ENCODE peak calls at places on chromosomes 6 and 20, in six cellular contexts. One of them, this sample, is unnamed.
A peak's percentile ranks its signal among the peaks of the same experiment; 100 is the strongest.

GRCh38 chr6:97630592-97630991 is 347.6 kb upstream of the MMS22L start:
- DNase-seq in IMR-90: peak; percentile 41
- DNase-seq in mesenchymal stem cell: no peak
- DNase-seq in mesendoderm: no peak
- DNase-seq in neuronal stem cell: no peak
- DNase-seq in H9: no peak
- DNase-seq in this sample: no peak

GRCh38 chr6:6557871-6558270 is 30.6 kb upstream of the LY86 start:
- DNase-seq in IMR-90: no peak
- DNase-seq in mesenchymal stem cell: no peak
- DNase-seq in mesendoderm: no peak
- DNase-seq in neuronal stem cell: no peak
- DNase-seq in H9: no peak
- DNase-seq in this sample: peak; percentile 23

GRCh38 chr20:41247523-41248370 is 69.8 kb downstream of the ZHX3 start:
- DNase-seq in IMR-90: no peak
- DNase-seq in mesenchymal stem cell: no peak
- DNase-seq in mesendoderm: no peak
- DNase-seq in neuronal stem cell: no peak
- DNase-seq in H9: no peak
- DNase-seq in this sample: no peak

GRCh38 chr6:126721581-126722145 is 381.7 kb downstream of the CENPW start:
- DNase-seq in IMR-90: peak; percentile 95
- DNase-seq in mesenchymal stem cell: peak; percentile 44
- DNase-seq in mesendoderm: no peak
- DNase-seq in neuronal stem cell: no peak
- DNase-seq in H9: no peak
- DNase-seq in this sample: peak; percentile 57

GRCh38 chr6:43917878-43918382 is 147.9 kb downstream of the VEGFA start:
- DNase-seq in IMR-90: peak; percentile 45
- DNase-seq in mesenchymal stem cell: peak; percentile 60
- DNase-seq in mesendoderm: peak; percentile 44
- DNase-seq in neuronal stem cell: no peak
- DNase-seq in H9: no peak
- DNase-seq in this sample: no peak

GRCh38 chr20:49030954-49031619 is 15.0 kb upstream of the CSE1L start:
- DNase-seq in IMR-90: no peak
- DNase-seq in mesenchymal stem cell: no peak
- DNase-seq in mesendoderm: no peak
- DNase-seq in neuronal stem cell: no peak
- DNase-seq in H9: no peak
- DNase-seq in this sample: no peak

GRCh38 chr20:13174402-13174801 is 46.7 kb upstream of the ISM1 start:
- DNase-seq in IMR-90: no peak
- DNase-seq in mesenchymal stem cell: no peak
- DNase-seq in mesendoderm: no peak
- DNase-seq in neuronal stem cell: no peak
- DNase-seq in H9: no peak
- DNase-seq in this sample: no peak

GRCh38 chr6:31769684-31770371 is 7.3 kb downstream of the VWA7 start:
- DNase-seq in IMR-90: peak; percentile 31
- DNase-seq in mesenchymal stem cell: peak; percentile 68
- DNase-seq in mesendoderm: peak; percentile 88
- DNase-seq in neuronal stem cell: no peak
- DNase-seq in H9: peak; percentile 85
- DNase-seq in this sample: peak; percentile 82

GRCh38 chr20:59579404-59580207 is 24.7 kb upstream of the PHACTR3 start:
- DNase-seq in IMR-90: no peak
- DNase-seq in mesenchymal stem cell: no peak
- DNase-seq in mesendoderm: no peak
- DNase-seq in neuronal stem cell: no peak
- DNase-seq in H9: no peak
- DNase-seq in this sample: no peak

GRCh38 chr20:43669332-43669731 is 2.4 kb downstream of the MYBL2 start:
- DNase-seq in IMR-90: peak; percentile 62
- DNase-seq in mesenchymal stem cell: peak; percentile 27
- DNase-seq in mesendoderm: no peak
- DNase-seq in neuronal stem cell: no peak
- DNase-seq in H9: no peak
- DNase-seq in this sample: no peak

GRCh38 chr20:44523746-44524145 is 1.9 kb upstream of the SERINC3 start:
- DNase-seq in IMR-90: no peak
- DNase-seq in mesenchymal stem cell: no peak
- DNase-seq in mesendoderm: peak; percentile 93
- DNase-seq in neuronal stem cell: no peak
- DNase-seq in H9: no peak
- DNase-seq in this sample: no peak

GRCh38 chr20:57678340-57678739 is 31.5 kb downstream of the PMEPA1 start:
- DNase-seq in IMR-90: no peak
- DNase-seq in mesenchymal stem cell: no peak
- DNase-seq in mesendoderm: no peak
- DNase-seq in neuronal stem cell: no peak
- DNase-seq in H9: no peak
- DNase-seq in this sample: no peak

GRCh38 chr6:25366785-25367657 is 87.8 kb downstream of the CARMIL1 start:
- DNase-seq in IMR-90: no peak
- DNase-seq in mesenchymal stem cell: no peak
- DNase-seq in mesendoderm: no peak
- DNase-seq in neuronal stem cell: no peak
- DNase-seq in H9: no peak
- DNase-seq in this sample: no peak

GRCh38 chr6:143060806-143061596 is at the start of gene AIG1:
- DNase-seq in IMR-90: no peak
- DNase-seq in mesenchymal stem cell: no peak
- DNase-seq in mesendoderm: peak; percentile 75
- DNase-seq in neuronal stem cell: peak; percentile 64
- DNase-seq in H9: peak; percentile 69
- DNase-seq in this sample: no peak

GRCh38 chr6:26311385-26312095 is 53.5 kb upstream of the BTN3A2 start:
- DNase-seq in IMR-90: peak; percentile 73
- DNase-seq in mesenchymal stem cell: peak; percentile 73
- DNase-seq in mesendoderm: peak; percentile 95
- DNase-seq in neuronal stem cell: no peak
- DNase-seq in H9: peak; percentile 66
- DNase-seq in this sample: peak; percentile 75

GRCh38 chr20:53774487-53775203 is 181.0 kb upstream of the ZNF217 start:
- DNase-seq in IMR-90: peak; percentile 95
- DNase-seq in mesenchymal stem cell: peak; percentile 90
- DNase-seq in mesendoderm: no peak
- DNase-seq in neuronal stem cell: no peak
- DNase-seq in H9: no peak
- DNase-seq in this sample: peak; percentile 63

GRCh38 chr6:10621847-10622246 is 72.6 kb downstream of the C6orf52 start:
- DNase-seq in IMR-90: no peak
- DNase-seq in mesenchymal stem cell: no peak
- DNase-seq in mesendoderm: peak; percentile 25
- DNase-seq in neuronal stem cell: no peak
- DNase-seq in H9: peak; percentile 43
- DNase-seq in this sample: no peak

GRCh38 chr6:108921547-108922331 is 73.5 kb downstream of the ARMC2 start:
- DNase-seq in IMR-90: peak; percentile 31
- DNase-seq in mesenchymal stem cell: no peak
- DNase-seq in mesendoderm: no peak
- DNase-seq in neuronal stem cell: no peak
- DNase-seq in H9: no peak
- DNase-seq in this sample: no peak

GRCh38 chr6:162785632-162786242 is 58.0 kb downstream of the PACRG start:
- DNase-seq in IMR-90: no peak
- DNase-seq in mesenchymal stem cell: no peak
- DNase-seq in mesendoderm: peak; percentile 43
- DNase-seq in neuronal stem cell: no peak
- DNase-seq in H9: no peak
- DNase-seq in this sample: no peak

GRCh38 chr6:41940759-41941279 is 789 bp downstream of the CCND3 start:
- DNase-seq in IMR-90: peak; percentile 12
- DNase-seq in mesenchymal stem cell: peak; percentile 55
- DNase-seq in mesendoderm: peak; percentile 72
- DNase-seq in neuronal stem cell: no peak
- DNase-seq in H9: peak; percentile 47
- DNase-seq in this sample: no peak

GRCh38 chr20:58622671-58623578 is 28.2 kb upstream of the STX16 start:
- DNase-seq in IMR-90: peak; percentile 33
- DNase-seq in mesenchymal stem cell: peak; percentile 26
- DNase-seq in mesendoderm: no peak
- DNase-seq in neuronal stem cell: no peak
- DNase-seq in H9: no peak
- DNase-seq in this sample: no peak

GRCh38 chr6:86192123-86192522 is 549.4 kb upstream of the SYNCRIP start:
- DNase-seq in IMR-90: no peak
- DNase-seq in mesenchymal stem cell: no peak
- DNase-seq in mesendoderm: peak; percentile 79
- DNase-seq in neuronal stem cell: no peak
- DNase-seq in H9: peak; percentile 48
- DNase-seq in this sample: no peak

GRCh38 chr6:161417712-161418457 is 144.0 kb upstream of the AGPAT4 start:
- DNase-seq in IMR-90: peak; percentile 85
- DNase-seq in mesenchymal stem cell: peak; percentile 83
- DNase-seq in mesendoderm: peak; percentile 78
- DNase-seq in neuronal stem cell: no peak
- DNase-seq in H9: no peak
- DNase-seq in this sample: no peak

GRCh38 chr6:88050140-88050818 is 2.6 kb downstream of the SPACA1 start:
- DNase-seq in IMR-90: no peak
- DNase-seq in mesenchymal stem cell: no peak
- DNase-seq in mesendoderm: no peak
- DNase-seq in neuronal stem cell: no peak
- DNase-seq in H9: no peak
- DNase-seq in this sample: no peak

GRCh38 chr6:143936986-143937765 is 70.9 kb downstream of the PLAGL1 start:
- DNase-seq in IMR-90: no peak
- DNase-seq in mesenchymal stem cell: no peak
- DNase-seq in mesendoderm: no peak
- DNase-seq in neuronal stem cell: no peak
- DNase-seq in H9: no peak
- DNase-seq in this sample: no peak

GRCh38 chr6:113813207-113813606 is 43.9 kb upstream of the MARCKS start:
- DNase-seq in IMR-90: peak; percentile 86
- DNase-seq in mesenchymal stem cell: peak; percentile 47
- DNase-seq in mesendoderm: no peak
- DNase-seq in neuronal stem cell: no peak
- DNase-seq in H9: no peak
- DNase-seq in this sample: no peak

GRCh38 chr6:70424296-70424695 is 11.0 kb downstream of the FAM135A start:
- DNase-seq in IMR-90: no peak
- DNase-seq in mesenchymal stem cell: no peak
- DNase-seq in mesendoderm: no peak
- DNase-seq in neuronal stem cell: no peak
- DNase-seq in H9: no peak
- DNase-seq in this sample: no peak

GRCh38 chr20:50813101-50813643 is 18.3 kb downstream of the BCAS4 start:
- DNase-seq in IMR-90: no peak
- DNase-seq in mesenchymal stem cell: no peak
- DNase-seq in mesendoderm: no peak
- DNase-seq in neuronal stem cell: no peak
- DNase-seq in H9: no peak
- DNase-seq in this sample: no peak
- H3K4me1 ChIP-seq in IMR-90: peaks cover 14% of the 10 kb centered on the region
- H3K4me1 ChIP-seq in mesenchymal stem cell: peaks cover 14% of the 10 kb centered on the region
- H3K4me1 ChIP-seq in mesendoderm: peaks cover 1% of the 10 kb centered on the region
- H3K4me1 ChIP-seq in neuronal stem cell: peaks cover 2% of the 10 kb centered on the region
- H3K4me1 ChIP-seq in H9: no peaks in the 10 kb centered on the region
- H3K4me1 ChIP-seq in this sample: peaks cover 2% of the 10 kb centered on the region

GRCh38 chr6:33298773-33299236 is at the start of gene RGL2:
- DNase-seq in IMR-90: peak; percentile 33
- DNase-seq in mesenchymal stem cell: peak; percentile 72
- DNase-seq in mesendoderm: no peak
- DNase-seq in neuronal stem cell: no peak
- DNase-seq in H9: no peak
- DNase-seq in this sample: no peak
- H3K4ac ChIP-seq in IMR-90: peak within 1 kb of the TSS; percentile 95
- H3K4ac ChIP-seq in mesenchymal stem cell: peak within 1 kb of the TSS; percentile 97
- H3K4ac ChIP-seq in mesendoderm: peak within 1 kb of the TSS; percentile 48
- H3K4ac ChIP-seq in neuronal stem cell: no peak within 1 kb of the TSS
- H3K4ac ChIP-seq in H9: no peak within 1 kb of the TSS
- H3K4ac ChIP-seq in this sample: peak within 1 kb of the TSS; percentile 82

GRCh38 chr6:35043381-35043780 is 97.8 kb downstream of the TCP11 start:
- DNase-seq in IMR-90: no peak
- DNase-seq in mesenchymal stem cell: no peak
- DNase-seq in mesendoderm: no peak
- DNase-seq in neuronal stem cell: no peak
- DNase-seq in H9: no peak
- DNase-seq in this sample: no peak

GRCh38 chr6:35042451-35042850 is 98.7 kb downstream of the TCP11 start:
- DNase-seq in IMR-90: no peak
- DNase-seq in mesenchymal stem cell: no peak
- DNase-seq in mesendoderm: no peak
- DNase-seq in neuronal stem cell: no peak
- DNase-seq in H9: no peak
- DNase-seq in this sample: no peak

GRCh38 chr6:35040398-35040797 is 100.7 kb downstream of the TCP11 start:
- DNase-seq in IMR-90: no peak
- DNase-seq in mesenchymal stem cell: no peak
- DNase-seq in mesendoderm: no peak
- DNase-seq in neuronal stem cell: no peak
- DNase-seq in H9: no peak
- DNase-seq in this sample: no peak

GRCh38 chr6:35041086-35041855 is 99.9 kb downstream of the TCP11 start:
- DNase-seq in IMR-90: no peak
- DNase-seq in mesenchymal stem cell: no peak
- DNase-seq in mesendoderm: no peak
- DNase-seq in neuronal stem cell: no peak
- DNase-seq in H9: no peak
- DNase-seq in this sample: no peak

DNA sequence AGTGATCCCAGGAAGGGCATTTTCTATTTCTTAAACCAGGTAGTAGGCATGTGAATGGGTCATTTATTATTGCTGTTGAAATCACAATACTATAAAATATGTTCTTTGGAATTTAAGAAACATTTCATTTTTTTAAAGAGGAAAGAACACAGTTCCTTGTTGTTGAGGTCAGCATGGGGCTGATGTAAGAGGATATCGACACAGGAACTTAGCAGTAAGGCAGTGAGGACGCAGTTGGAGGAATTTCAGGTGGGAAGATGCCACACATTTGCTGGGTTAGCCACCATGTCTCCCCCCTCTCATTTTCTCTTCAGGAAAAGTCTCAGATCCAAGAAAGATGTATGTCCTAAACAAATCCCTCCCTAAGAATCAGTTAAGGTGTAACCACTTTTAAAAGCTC is 99.1 kb downstream of the TCP11 start:
- DNase-seq in IMR-90: no peak
- DNase-seq in mesenchymal stem cell: no peak
- DNase-seq in mesendoderm: no peak
- DNase-seq in neuronal stem cell: no peak
- DNase-seq in H9: no peak
- DNase-seq in this sample: no peak
- H3K23ac ChIP-seq in IMR-90: no peak overlapping the region
- H3K23ac ChIP-seq in mesenchymal stem cell: no peak overlapping the region
- H3K23ac ChIP-seq in mesendoderm: no peak overlapping the region
- H3K23ac ChIP-seq in neuronal stem cell: no peak overlapping the region
- H3K23ac ChIP-seq in H9: no peak overlapping the region
- H3K23ac ChIP-seq in this sample: no peak overlapping the region

DNA sequence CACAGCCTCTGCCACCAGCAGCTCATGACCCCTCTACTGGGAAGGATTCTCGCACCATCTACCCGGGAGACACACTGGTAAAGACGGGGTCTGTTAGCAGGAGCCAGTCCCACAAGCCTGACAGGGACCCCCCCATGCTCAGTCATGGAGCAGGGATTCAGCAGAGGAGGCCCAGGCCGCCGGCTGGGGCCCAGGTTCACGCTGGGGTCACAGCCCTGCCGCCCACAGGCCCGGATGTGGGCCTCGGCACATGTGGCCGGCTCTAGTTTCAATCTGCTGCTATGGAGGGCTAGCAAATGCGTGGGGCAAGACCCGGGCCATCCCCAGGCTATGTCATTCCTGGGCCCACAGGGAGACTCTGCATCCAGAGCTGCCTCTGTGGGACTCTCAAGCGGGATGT is 25.1 kb downstream of the PXDC1 start:
- DNase-seq in IMR-90: no peak
- DNase-seq in mesenchymal stem cell: no peak
- DNase-seq in mesendoderm: no peak
- DNase-seq in neuronal stem cell: no peak
- DNase-seq in H9: no peak
- DNase-seq in this sample: no peak
- H3K4me1 ChIP-seq in IMR-90: no peaks in the 10 kb centered on the region
- H3K4me1 ChIP-seq in mesenchymal stem cell: peaks cover 11% of the 10 kb centered on the region
- H3K4me1 ChIP-seq in mesendoderm: peaks cover 2% of the 10 kb centered on the region
- H3K4me1 ChIP-seq in neuronal stem cell: peaks cover 17% of the 10 kb centered on the region
- H3K4me1 ChIP-seq in H9: peaks cover 6% of the 10 kb centered on the region
- H3K4me1 ChIP-seq in this sample: peaks cover 10% of the 10 kb centered on the region

This sample was measured in trophoblast cell.